ENCODE peak calls at places on chromosomes 13 and 19, in five cellular contexts. One of them, this sample, is unnamed.

GRCh38 chr13:42354246-42355117 is 82.5 kb downstream of the AKAP11 start:
- DNase-seq in lower lobe of right lung: no peak
- DNase-seq in sigmoid colon: no peak
- DNase-seq in GM06990: peak
- DNase-seq in left ventricle myocardium inferior: no peak
- DNase-seq in this sample: peak

GRCh38 chr13:85896516-85897450 is 97.6 kb upstream of the SLITRK6 start:
- DNase-seq in lower lobe of right lung: no peak
- DNase-seq in sigmoid colon: no peak
- DNase-seq in GM06990: no peak
- DNase-seq in left ventricle myocardium inferior: no peak
- DNase-seq in this sample: no peak

GRCh38 chr13:32277838-32278237 is 37.3 kb downstream of the ZAR1L start:
- DNase-seq in lower lobe of right lung: no peak
- DNase-seq in sigmoid colon: no peak
- DNase-seq in GM06990: no peak
- DNase-seq in left ventricle myocardium inferior: no peak
- DNase-seq in this sample: no peak

GRCh38 chr13:35953537-35954206 is 177.5 kb downstream of the DCLK1 start:
- DNase-seq in lower lobe of right lung: peak
- DNase-seq in sigmoid colon: peak
- DNase-seq in GM06990: no peak
- DNase-seq in left ventricle myocardium inferior: peak
- DNase-seq in this sample: no peak

GRCh38 chr19:19460761-19461265 is 54.5 kb downstream of the TSSK6 start:
- DNase-seq in lower lobe of right lung: peak
- DNase-seq in sigmoid colon: peak
- DNase-seq in GM06990: peak
- DNase-seq in left ventricle myocardium inferior: peak
- DNase-seq in this sample: peak

GRCh38 chr13:44373601-44374347 is at the start of gene SERP2:
- DNase-seq in lower lobe of right lung: no peak
- DNase-seq in sigmoid colon: peak
- DNase-seq in GM06990: no peak
- DNase-seq in left ventricle myocardium inferior: peak
- DNase-seq in this sample: no peak

GRCh38 chr13:31207630-31208549 is 8.1 kb downstream of the B3GLCT start:
- DNase-seq in lower lobe of right lung: no peak
- DNase-seq in sigmoid colon: peak
- DNase-seq in GM06990: no peak
- DNase-seq in left ventricle myocardium inferior: peak
- DNase-seq in this sample: no peak

GRCh38 chr13:62014299-62014698 is 598.6 kb upstream of the PCDH20 start:
- DNase-seq in lower lobe of right lung: no peak
- DNase-seq in sigmoid colon: no peak
- DNase-seq in GM06990: no peak
- DNase-seq in left ventricle myocardium inferior: no peak
- DNase-seq in this sample: no peak

GRCh38 chr13:22137361-22138050 is 466.6 kb downstream of the FGF9 start:
- DNase-seq in lower lobe of right lung: no peak
- DNase-seq in sigmoid colon: no peak
- DNase-seq in GM06990: no peak
- DNase-seq in left ventricle myocardium inferior: no peak
- DNase-seq in this sample: no peak

GRCh38 chr13:85819513-85819912 is 20.3 kb upstream of the SLITRK6 start:
- DNase-seq in lower lobe of right lung: no peak
- DNase-seq in sigmoid colon: no peak
- DNase-seq in GM06990: no peak
- DNase-seq in left ventricle myocardium inferior: no peak
- DNase-seq in this sample: no peak

GRCh38 chr19:18507021-18507726 is 14.7 kb downstream of the ELL start:
- DNase-seq in lower lobe of right lung: no peak
- DNase-seq in sigmoid colon: no peak
- DNase-seq in GM06990: no peak
- DNase-seq in left ventricle myocardium inferior: peak
- DNase-seq in this sample: no peak

GRCh38 chr19:49823472-49823871 is 5.4 kb downstream of the MED25 start:
- DNase-seq in lower lobe of right lung: no peak
- DNase-seq in sigmoid colon: no peak
- DNase-seq in GM06990: no peak
- DNase-seq in left ventricle myocardium inferior: no peak
- DNase-seq in this sample: no peak

GRCh38 chr19:18856385-18857126 is 24.8 kb downstream of the UPF1 start:
- DNase-seq in lower lobe of right lung: no peak
- DNase-seq in sigmoid colon: no peak
- DNase-seq in GM06990: no peak
- DNase-seq in left ventricle myocardium inferior: no peak
- DNase-seq in this sample: no peak

GRCh38 chr19:8391274-8392016 is 1.3 kb downstream of the RAB11B start:
- DNase-seq in lower lobe of right lung: peak
- DNase-seq in sigmoid colon: peak
- DNase-seq in GM06990: no peak
- DNase-seq in left ventricle myocardium inferior: no peak
- DNase-seq in this sample: no peak

GRCh38 chr19:28137772-28138171 is 1075.2 kb downstream of the UQCRFS1 start:
- DNase-seq in lower lobe of right lung: no peak
- DNase-seq in sigmoid colon: no peak
- DNase-seq in GM06990: no peak
- DNase-seq in left ventricle myocardium inferior: no peak
- DNase-seq in this sample: no peak

GRCh38 chr13:59300347-59301165 is 863.2 kb downstream of the DIAPH3 start:
- DNase-seq in lower lobe of right lung: no peak
- DNase-seq in sigmoid colon: no peak
- DNase-seq in GM06990: no peak
- DNase-seq in left ventricle myocardium inferior: no peak
- DNase-seq in this sample: no peak

GRCh38 chr13:88622362-88622973 is 951.3 kb downstream of the SLITRK5 start:
- DNase-seq in lower lobe of right lung: no peak
- DNase-seq in sigmoid colon: no peak
- DNase-seq in GM06990: no peak
- DNase-seq in left ventricle myocardium inferior: no peak
- DNase-seq in this sample: no peak

GRCh38 chr13:39918837-39919236 is 263.4 kb downstream of the COG6 start:
- DNase-seq in lower lobe of right lung: no peak
- DNase-seq in sigmoid colon: no peak
- DNase-seq in GM06990: no peak
- DNase-seq in left ventricle myocardium inferior: no peak
- DNase-seq in this sample: no peak

GRCh38 chr13:39913339-39913738 is 257.9 kb downstream of the COG6 start:
- DNase-seq in lower lobe of right lung: no peak
- DNase-seq in sigmoid colon: no peak
- DNase-seq in GM06990: no peak
- DNase-seq in left ventricle myocardium inferior: no peak
- DNase-seq in this sample: no peak

GRCh38 chr13:39913928-39914327 is 258.5 kb downstream of the COG6 start:
- DNase-seq in lower lobe of right lung: no peak
- DNase-seq in sigmoid colon: peak
- DNase-seq in GM06990: no peak
- DNase-seq in left ventricle myocardium inferior: no peak
- DNase-seq in this sample: no peak

GRCh38 chr13:39916330-39916729 is 260.9 kb downstream of the COG6 start:
- DNase-seq in lower lobe of right lung: no peak
- DNase-seq in sigmoid colon: no peak
- DNase-seq in GM06990: no peak
- DNase-seq in left ventricle myocardium inferior: no peak
- DNase-seq in this sample: no peak

DNA sequence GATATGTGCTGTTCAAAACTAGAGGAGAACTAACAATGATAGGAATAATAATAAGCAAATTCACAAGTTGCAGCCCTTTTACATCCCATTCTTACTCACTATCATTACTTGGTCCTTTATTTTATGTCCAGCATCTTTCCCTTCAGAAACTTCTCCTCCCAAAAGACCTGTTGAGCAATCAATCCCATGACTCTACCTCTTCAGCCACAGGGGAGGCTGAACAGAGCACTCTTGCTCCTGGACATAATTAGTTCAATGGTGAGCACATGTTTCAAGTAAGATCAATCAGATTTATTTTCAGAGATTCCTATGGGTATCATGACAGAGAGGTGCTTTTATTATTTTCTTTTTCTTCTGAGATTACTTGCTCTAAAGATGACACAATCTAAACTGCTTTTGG is 260.0 kb downstream of the COG6 start:
- DNase-seq in lower lobe of right lung: no peak
- DNase-seq in sigmoid colon: no peak
- DNase-seq in GM06990: no peak
- DNase-seq in left ventricle myocardium inferior: no peak
- DNase-seq in this sample: no peak
- TF ChIP-seq CTCF in lower lobe of right lung: no peak
- TF ChIP-seq CTCF in sigmoid colon: no peak
- TF ChIP-seq CTCF in GM06990: no peak
- TF ChIP-seq CTCF in left ventricle myocardium inferior: no peak
- TF ChIP-seq CTCF in this sample: no peak

DNA sequence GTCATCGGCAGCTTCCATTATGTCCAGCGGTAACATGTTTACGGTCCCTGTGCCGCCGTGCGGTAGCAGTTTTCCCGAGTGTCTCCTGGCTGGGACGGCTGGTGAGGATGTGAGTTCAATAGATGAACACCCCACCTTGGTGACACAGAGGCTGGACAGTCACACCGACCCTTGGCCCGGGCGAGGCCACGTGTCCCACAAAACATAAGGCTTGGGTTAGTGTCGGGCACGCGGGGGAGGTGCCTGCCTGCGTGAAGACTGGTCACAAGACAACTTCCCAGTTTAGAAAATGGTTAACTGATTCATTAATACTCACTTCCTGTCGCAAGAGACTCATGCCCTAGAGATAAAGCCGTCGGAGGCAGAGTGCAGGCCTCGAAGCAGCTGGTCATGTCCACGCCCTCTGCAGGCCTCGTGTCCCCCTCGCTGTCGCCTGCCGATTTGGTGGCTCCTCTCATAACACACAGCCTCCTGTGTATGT is 17.2 kb downstream of the RASA3 start:
- DNase-seq in lower lobe of right lung: peak
- DNase-seq in sigmoid colon: peak
- DNase-seq in GM06990: no peak
- DNase-seq in left ventricle myocardium inferior: no peak
- DNase-seq in this sample: peak
- TF ChIP-seq CTCF in lower lobe of right lung: no peak
- TF ChIP-seq CTCF in sigmoid colon: no peak
- TF ChIP-seq CTCF in GM06990: no peak
- TF ChIP-seq CTCF in left ventricle myocardium inferior: peak
- TF ChIP-seq CTCF in this sample: no peak

DNA sequence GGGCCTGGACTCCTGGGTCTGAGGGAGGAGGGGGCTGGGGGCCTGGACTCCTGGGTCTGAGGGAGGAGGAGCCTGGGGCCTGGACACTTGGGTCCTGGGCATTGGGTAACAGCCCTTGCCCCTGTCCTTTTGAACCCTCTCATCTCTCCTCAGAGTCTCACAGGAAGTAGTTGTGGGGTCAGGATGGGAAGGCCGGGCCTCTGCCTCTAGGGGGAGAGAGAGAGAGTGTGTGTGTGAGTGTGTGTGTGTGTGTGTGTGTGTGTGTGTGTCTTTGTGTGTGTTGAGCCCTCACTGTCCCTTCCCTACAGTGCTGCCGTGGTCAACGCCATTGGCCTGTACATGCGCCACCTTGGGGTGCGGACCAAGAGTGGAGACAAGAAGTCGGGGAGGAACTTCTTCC is 10.9 kb downstream of the ARHGEF1 start:
- DNase-seq in lower lobe of right lung: no peak
- DNase-seq in sigmoid colon: no peak
- DNase-seq in GM06990: no peak
- DNase-seq in left ventricle myocardium inferior: no peak
- DNase-seq in this sample: no peak
- TF ChIP-seq CTCF in lower lobe of right lung: no peak
- TF ChIP-seq CTCF in sigmoid colon: no peak
- TF ChIP-seq CTCF in GM06990: peak
- TF ChIP-seq CTCF in left ventricle myocardium inferior: no peak
- TF ChIP-seq CTCF in this sample: no peak

GRCh38 chr13:52837850-52838249 is 10.6 kb downstream of the PCDH8 start:
- DNase-seq in lower lobe of right lung: no peak
- DNase-seq in sigmoid colon: no peak
- DNase-seq in GM06990: no peak
- DNase-seq in left ventricle myocardium inferior: no peak
- DNase-seq in this sample: no peak

GRCh38 chr13:52840066-52840465 is 8.4 kb downstream of the PCDH8 start:
- DNase-seq in lower lobe of right lung: no peak
- DNase-seq in sigmoid colon: no peak
- DNase-seq in GM06990: no peak
- DNase-seq in left ventricle myocardium inferior: no peak
- DNase-seq in this sample: no peak

GRCh38 chr13:52835071-52835793 is 13.2 kb downstream of the PCDH8 start:
- DNase-seq in lower lobe of right lung: no peak
- DNase-seq in sigmoid colon: no peak
- DNase-seq in GM06990: no peak
- DNase-seq in left ventricle myocardium inferior: no peak
- DNase-seq in this sample: no peak

GRCh38 chr13:52842440-52842839 is 6.0 kb downstream of the PCDH8 start:
- DNase-seq in lower lobe of right lung: no peak
- DNase-seq in sigmoid colon: no peak
- DNase-seq in GM06990: no peak
- DNase-seq in left ventricle myocardium inferior: no peak
- DNase-seq in this sample: no peak

DNA sequence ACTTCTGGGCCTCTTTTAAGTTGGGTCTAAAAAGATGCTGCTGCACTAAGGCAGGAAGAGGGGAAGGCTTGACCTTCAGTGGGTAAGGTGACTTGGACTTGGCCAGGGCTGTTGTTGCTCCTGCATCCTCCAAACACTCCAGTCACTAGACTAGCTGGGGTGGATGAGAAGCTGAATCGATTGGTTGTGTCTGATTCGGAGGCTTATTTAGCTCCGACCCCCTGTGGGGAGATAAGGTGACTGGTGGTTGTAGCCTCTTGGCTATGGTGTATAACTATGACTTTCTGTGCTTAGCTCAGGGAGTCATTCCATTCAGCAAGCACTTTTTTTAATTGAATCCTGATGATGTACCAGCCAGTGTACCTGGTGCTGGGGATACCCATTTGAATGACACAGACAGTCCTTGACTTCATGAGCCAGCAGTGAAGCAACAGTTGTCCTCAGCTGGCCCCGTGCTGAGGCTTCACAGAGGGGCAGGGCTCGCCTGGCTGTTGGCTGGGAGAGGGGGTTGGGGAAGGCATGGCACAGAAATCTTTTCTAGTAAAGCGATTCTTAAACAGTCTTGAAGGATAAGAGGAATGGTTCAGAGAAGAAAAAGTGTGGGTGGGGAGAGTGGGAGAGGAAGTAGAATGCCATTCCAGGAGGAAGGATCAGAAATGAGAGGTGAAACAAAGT is 9.9 kb downstream of the PCDH8 start:
- DNase-seq in lower lobe of right lung: no peak
- DNase-seq in sigmoid colon: no peak
- DNase-seq in GM06990: no peak
- DNase-seq in left ventricle myocardium inferior: no peak
- DNase-seq in this sample: no peak
- TF ChIP-seq CTCF in lower lobe of right lung: no peak
- TF ChIP-seq CTCF in sigmoid colon: no peak
- TF ChIP-seq CTCF in GM06990: no peak
- TF ChIP-seq CTCF in left ventricle myocardium inferior: no peak
- TF ChIP-seq CTCF in this sample: no peak

DNA sequence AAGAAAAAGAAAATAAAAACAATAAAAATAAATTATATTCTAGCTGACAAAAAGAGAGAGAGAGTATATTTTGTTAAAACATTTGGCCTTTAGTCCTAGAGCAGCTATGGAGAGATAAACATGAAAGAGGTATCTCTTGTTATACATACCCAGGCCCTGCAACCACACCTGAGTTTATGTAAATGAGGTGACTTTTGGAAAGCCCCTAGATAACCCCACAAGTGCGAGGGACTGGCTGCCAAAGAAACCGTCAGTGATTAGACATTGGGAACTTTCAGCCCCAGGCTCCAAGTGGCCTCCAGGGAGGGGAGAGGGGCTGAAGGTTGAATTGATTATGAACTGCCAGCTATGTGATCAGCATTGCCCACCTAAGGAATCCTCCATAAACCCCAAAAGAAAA is 2.1 kb upstream of the NLRP7 start:
- DNase-seq in lower lobe of right lung: no peak
- DNase-seq in sigmoid colon: no peak
- DNase-seq in GM06990: no peak
- DNase-seq in left ventricle myocardium inferior: no peak
- DNase-seq in this sample: peak
- TF ChIP-seq CTCF in lower lobe of right lung: no peak
- TF ChIP-seq CTCF in sigmoid colon: no peak
- TF ChIP-seq CTCF in GM06990: no peak
- TF ChIP-seq CTCF in left ventricle myocardium inferior: no peak
- TF ChIP-seq CTCF in this sample: no peak